ENCODE peak calls at places on chromosomes 11 and 22, in six cellular contexts. H is T47D, Z is upper lobe of right lung, A is NAMALWA, C is pons, K is D721Med. G is an unnamed sample.

GRCh38 chr11:64267207-64267945 is 16.0 kb downstream of the PLCB3 start:
- DNase-seq in Z (no peak), A (no peak), K (no peak), H (no peak), C (no peak), G (no peak)

GRCh38 chr11:4577761-4578160 is 3.8 kb upstream of the OR52I2 start:
- DNase-seq in H (peak), K (no peak), A (no peak), Z (no peak), C (no peak), G (no peak)

GRCh38 chr11:9180784-9181183 is 84.4 kb downstream of the DENND5A start:
- DNase-seq in A (no peak), Z (no peak), H (peak), C (no peak), K (no peak), G (no peak)

GRCh38 chr11:12376259-12376971 is 956 bp upstream of the PARVA start:
- DNase-seq in H (no peak), A (no peak), K (no peak), Z (no peak), C (no peak), G (no peak)

GRCh38 chr11:1072116-1072820 is 2.4 kb upstream of the MUC2 start:
- DNase-seq in K (no peak), C (no peak), H (peak), A (no peak), Z (peak), G (peak)

GRCh38 chr11:6856871-6857270 is 6.0 kb upstream of the OR10A2 start:
- DNase-seq in A (no peak), H (no peak), K (no peak), Z (no peak), C (no peak), G (no peak)

GRCh38 chr11:116793476-116794096 is 1.9 kb upstream of the APOA5 start:
- DNase-seq in H (peak), Z (no peak), A (peak), C (no peak), K (no peak), G (no peak)

GRCh38 chr11:66002648-66003225 is 434 bp downstream of the BANF1 start:
- DNase-seq in H (peak), A (no peak), Z (no peak), K (no peak), C (no peak), G (no peak)

GRCh38 chr11:33620423-33621120 is 80.1 kb downstream of the C11orf91 start:
- DNase-seq in K (no peak), Z (no peak), C (peak), H (no peak), A (no peak), G (no peak)

GRCh38 chr22:46296257-46297150 is at the start of gene GTSE1:
- DNase-seq in K (peak), Z (peak), A (peak), H (peak), C (peak), G (peak)

GRCh38 chr11:117950999-117951961 is 22.1 kb upstream of the TMPRSS13 start:
- DNase-seq in C (no peak), K (no peak), Z (no peak), A (peak), H (no peak), G (no peak)

GRCh38 chr22:40414306-40414705 is 43.9 kb downstream of the SGSM3 start:
- DNase-seq in A (peak), Z (no peak), C (no peak), K (no peak), H (no peak), G (no peak)

GRCh38 chr11:61918251-61919112 is 1.1 kb upstream of the RAB3IL1 start:
- DNase-seq in K (peak), A (no peak), H (no peak), C (no peak), Z (no peak), G (no peak)

GRCh38 chr11:43555811-43556210 is 124.7 kb upstream of the HSD17B12 start:
- DNase-seq in A (no peak), H (no peak), C (no peak), Z (no peak), K (no peak), G (no peak)

GRCh38 chr11:117230981-117231636 is 764 bp downstream of the PCSK7 start:
- DNase-seq in A (peak), C (no peak), Z (no peak), H (no peak), K (no peak), G (no peak)

G was measured in mesothelial cell of epicardium.